ENCODE peak calls at places on chromosomes 13 and 19, in ten cellular contexts. C is tibial nerve, S is breast epithelium, U is brain microvascular endothelial cell, A is adrenal gland, O is lower leg skin, X is kidney epithelial cell, B is left lung, K is fibroblast of mammary gland, D is body of pancreas. H is an unnamed sample.

GRCh38 chr13:43042410-43042921 is 19.1 kb downstream of the DNAJC15 start:
- DNase-seq in C (no peak), S (no peak), U (no peak), A (no peak), O (no peak), X (no peak), B (no peak), K (no peak), D (no peak), H (no peak)

GRCh38 chr19:51971624-51972023 is 15.0 kb downstream of the ZNF350 start:
- DNase-seq in C (no peak), S (no peak), U (no peak), A (no peak), O (no peak), X (no peak), B (no peak), K (peak), D (no peak), H (no peak)

GRCh38 chr19:31667106-31667505 is 317.9 kb upstream of the TSHZ3 start:
- DNase-seq in C (no peak), S (no peak), U (no peak), A (no peak), O (no peak), X (no peak), B (no peak), K (no peak), D (no peak), H (no peak)

GRCh38 chr19:17402982-17403855 is 2.2 kb downstream of the BST2 start:
- DNase-seq in C (no peak), S (no peak), U (peak), A (peak), O (no peak), X (no peak), B (no peak), K (no peak), D (no peak), H (no peak)

GRCh38 chr19:18290250-18291018 is 9.0 kb upstream of the JUND start:
- DNase-seq in C (no peak), S (no peak), U (peak), A (no peak), O (no peak), X (no peak), B (peak), K (no peak), D (peak), H (no peak)

GRCh38 chr13:46113596-46113995 is 8.8 kb upstream of the CPB2 start:
- DNase-seq in C (no peak), S (no peak), U (peak), A (no peak), O (no peak), X (peak), B (no peak), K (peak), D (peak), H (no peak)

GRCh38 chr19:35351441-35352176 is 3.9 kb downstream of the FFAR1 start:
- DNase-seq in C (no peak), S (peak), U (no peak), A (no peak), O (no peak), X (no peak), B (no peak), K (no peak), D (no peak), H (no peak)

GRCh38 chr19:39397360-39398296 is 6.5 kb downstream of the MED29 start:
- DNase-seq in C (peak), S (peak), U (peak), A (peak), O (peak), X (no peak), B (peak), K (peak), D (peak), H (no peak)

GRCh38 chr13:45331981-45332830 is 8.8 kb downstream of the TPT1 start:
- DNase-seq in C (no peak), S (no peak), U (peak), A (peak), O (peak), X (no peak), B (no peak), K (peak), D (peak), H (no peak)

DNA sequence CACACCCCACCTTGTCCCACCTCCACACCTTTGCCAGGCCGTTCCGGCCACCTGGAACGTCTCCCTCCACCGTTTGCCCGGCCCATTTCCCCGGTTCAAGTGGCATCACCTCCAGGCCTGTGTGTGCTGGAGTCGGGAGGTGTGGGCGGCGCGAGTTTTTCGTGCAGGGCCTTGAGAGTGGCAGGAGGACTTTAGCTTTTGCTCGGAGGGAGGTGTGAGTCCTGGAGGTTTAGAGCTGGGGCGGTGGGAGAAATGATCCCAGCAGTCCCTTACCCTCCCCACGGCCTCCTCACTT is 4.3 kb upstream of the PALM start:
- DNase-seq in C (no peak), S (no peak), U (no peak), A (no peak), O (no peak), X (no peak), B (no peak), K (no peak), D (no peak), H (no peak)
- H3K4me3 ChIP-seq in C (no peak), S (peak), U (no peak), A (no peak), O (no peak), X (no peak), B (peak), K (no peak), D (no peak), H (no peak)

DNA sequence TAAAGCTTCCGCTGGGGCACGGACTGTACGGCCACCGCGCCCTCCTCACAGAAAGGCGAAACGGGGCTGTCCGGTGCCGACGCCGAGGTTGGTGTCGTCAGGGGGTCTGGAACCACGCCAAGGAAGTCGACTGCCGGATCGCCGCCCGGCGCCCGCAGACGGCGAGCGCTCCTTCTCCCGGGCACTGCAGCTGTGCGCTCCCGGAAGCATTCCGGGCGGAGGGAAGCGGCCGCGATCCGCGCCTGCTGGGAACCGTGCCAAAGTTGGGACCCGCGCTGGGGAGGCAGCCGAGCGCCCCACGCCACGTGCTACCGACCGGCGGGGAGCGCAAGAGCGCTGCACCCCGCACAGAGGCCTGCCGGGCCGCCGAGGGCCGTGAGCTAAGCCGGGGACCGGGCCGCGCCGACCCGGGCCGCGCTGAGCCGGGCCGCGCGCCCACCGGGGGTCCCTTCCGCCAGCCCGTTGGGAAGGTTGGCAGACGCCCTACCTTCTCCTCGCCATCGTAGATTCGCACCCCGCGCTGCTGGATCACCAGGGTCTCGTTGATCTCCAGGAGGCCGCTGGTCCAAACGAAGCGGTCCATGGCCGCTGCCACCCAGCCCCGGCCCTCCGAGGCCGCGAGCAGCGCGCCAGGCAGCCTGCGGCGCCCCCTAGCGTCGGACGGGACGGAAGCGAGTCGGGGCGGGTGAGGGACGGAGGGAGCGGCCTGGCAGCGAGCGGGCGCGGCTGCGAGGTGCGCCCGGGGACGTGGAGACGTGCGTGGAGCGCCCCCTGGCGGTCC is at the start of gene VPS36:
- DNase-seq in C (peak), S (peak), U (peak), A (peak), O (peak), X (peak), B (peak), K (peak), D (peak), H (no peak)
- TF ChIP-seq CTCF in C (peak), S (no peak), U (peak), A (peak), O (peak), X (peak), B (peak), K (peak), D (peak), H (peak)

DNA sequence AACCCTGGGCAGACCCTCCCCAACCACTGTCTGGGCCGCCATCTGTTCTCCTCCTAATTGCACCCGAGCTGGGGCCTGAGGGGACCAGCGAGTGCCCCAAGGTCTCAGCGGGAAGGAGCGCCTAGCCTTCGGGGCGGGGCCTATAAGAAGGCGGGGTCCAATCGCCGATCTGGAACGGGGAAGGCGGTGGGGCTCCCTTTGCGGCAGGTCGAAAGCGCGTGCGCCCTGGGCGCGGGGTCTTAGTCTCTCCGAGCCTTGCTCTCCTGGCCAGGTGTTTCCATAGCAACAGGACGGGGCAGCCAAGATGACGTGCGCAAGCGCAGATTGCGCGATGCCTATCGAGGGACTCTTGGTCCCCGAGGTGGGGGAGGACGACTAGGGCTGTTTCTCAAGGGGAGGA is 2.8 kb downstream of the MAST1 start:
- DNase-seq in C (no peak), S (no peak), U (no peak), A (no peak), O (no peak), X (no peak), B (no peak), K (peak), D (peak), H (no peak)
- H3K4me3 ChIP-seq in C (no peak), S (peak), U (peak), A (no peak), O (peak), X (peak), B (peak), K (peak), D (no peak), H (no peak)

GRCh38 chr19:10214784-10215183 is 16.3 kb downstream of the S1PR2 start:
- DNase-seq in C (no peak), S (no peak), U (peak), A (no peak), O (no peak), X (no peak), B (no peak), K (peak), D (no peak), H (no peak)

GRCh38 chr19:10207026-10207425 is 12.3 kb upstream of the DNMT1 start:
- DNase-seq in C (no peak), S (no peak), U (no peak), A (no peak), O (no peak), X (no peak), B (no peak), K (no peak), D (no peak), H (no peak)

GRCh38 chr19:10209305-10209704 is 14.6 kb upstream of the DNMT1 start:
- DNase-seq in C (no peak), S (no peak), U (peak), A (no peak), O (no peak), X (no peak), B (no peak), K (peak), D (no peak), H (no peak)

GRCh38 chr19:10211071-10211470 is 16.3 kb upstream of the DNMT1 start:
- DNase-seq in C (no peak), S (no peak), U (no peak), A (no peak), O (no peak), X (no peak), B (no peak), K (no peak), D (no peak), H (no peak)

GRCh38 chr19:10211691-10212090 is 16.9 kb upstream of the DNMT1 start:
- DNase-seq in C (no peak), S (no peak), U (no peak), A (no peak), O (no peak), X (no peak), B (no peak), K (no peak), D (no peak), H (no peak)
- TF ChIP-seq CTCF in C (no peak), S (no peak), U (no peak), A (no peak), O (no peak), X (no peak), B (no peak), K (no peak), D (no peak), H (no peak)

GRCh38 chr19:45322744-45323281 is at the start of gene CKM:
- DNase-seq in C (no peak), S (no peak), U (no peak), A (no peak), O (no peak), X (no peak), B (no peak), K (no peak), D (no peak), H (no peak)
- H3K4me3 ChIP-seq in C (no peak), S (peak), U (peak), A (no peak), O (no peak), X (peak), B (no peak), K (peak), D (no peak), H (no peak)

H was measured in LNCaP clone FGC.